ENCODE peak calls at places on chromosome 20, in nine cellular contexts. O, N, C, Q, G, H, P, X and A are unnamed samples.

GRCh38 chr20:574297-574942 is 30.8 kb upstream of the CSNK2A1 start:
- DNase-seq in G (no peak), C (no peak), P (no peak), H (no peak), N (no peak), O (peak; percentile 44), Q (no peak), X (no peak), A (peak; percentile 29)

GRCh38 chr20:5821627-5822215 is 71.5 kb downstream of the SHLD1 start:
- DNase-seq in Q (no peak), X (no peak), G (no peak), N (no peak), H (no peak), C (no peak), O (no peak), P (no peak), A (no peak)

GRCh38 chr20:24698189-24698588 is 228.8 kb downstream of the SYNDIG1 start:
- DNase-seq in C (no peak), H (no peak), O (no peak), N (no peak), G (no peak), P (no peak), X (no peak), Q (no peak), A (no peak)

GRCh38 chr20:46752639-46753235 is 43.3 kb downstream of the SLC2A10 start:
- DNase-seq in P (peak; percentile 76), Q (peak; percentile 16), O (peak; percentile 59), H (peak; percentile 80), X (peak; percentile 42), G (no peak), C (no peak), N (peak; percentile 47), A (peak; percentile 3)

GRCh38 chr20:53917145-53918009 is 153.0 kb downstream of the BCAS1 start:
- DNase-seq in Q (no peak), O (peak; percentile 78), P (no peak), G (no peak), C (no peak), H (no peak), N (peak; percentile 56), X (no peak), A (no peak)

GRCh38 chr20:56572178-56572577 is 39.1 kb downstream of the FAM209B start:
- DNase-seq in O (no peak), N (no peak), X (no peak), G (peak; percentile 12), H (no peak), P (no peak), C (no peak), Q (no peak), A (no peak)

GRCh38 chr20:9301129-9302072 is 213.0 kb upstream of the LAMP5 start:
- DNase-seq in O (peak; percentile 28), H (no peak), G (no peak), P (no peak), X (no peak), C (no peak), N (no peak), Q (no peak), A (peak; percentile 4)

GRCh38 chr20:25321991-25322390 is 68.6 kb downstream of the ABHD12 start:
- DNase-seq in P (no peak), N (no peak), O (no peak), X (no peak), C (no peak), H (no peak), G (no peak), Q (no peak), A (no peak)

GRCh38 chr20:49447364-49447763 is 35.1 kb downstream of the KCNB1 start:
- DNase-seq in N (no peak), G (no peak), C (no peak), Q (no peak), P (no peak), H (no peak), X (no peak), O (no peak), A (no peak)

GRCh38 chr20:37728635-37728983 is 34.8 kb downstream of the CTNNBL1 start:
- DNase-seq in X (no peak), G (no peak), C (no peak), P (no peak), O (no peak), H (no peak), N (no peak), Q (no peak), A (no peak)

GRCh38 chr20:64244870-64245603 is 10.5 kb upstream of the PCMTD2 start:
- DNase-seq in O (no peak), N (peak; percentile 5), H (no peak), Q (no peak), C (no peak), X (no peak), G (peak; percentile 33), P (no peak), A (no peak)

GRCh38 chr20:10328897-10329255 is 105.1 kb downstream of the MKKS start:
- DNase-seq in O (no peak), X (no peak), C (no peak), P (no peak), N (no peak), Q (no peak), H (no peak), G (no peak), A (no peak)

GRCh38 chr20:38997622-38998021 is 35.5 kb downstream of the DHX35 start:
- DNase-seq in N (no peak), X (no peak), P (peak; percentile 76), C (peak; percentile 4), H (no peak), G (no peak), Q (no peak), O (no peak), A (no peak)

GRCh38 chr20:50027611-50028105 is 44.9 kb downstream of the SNAI1 start:
- DNase-seq in Q (no peak), X (peak; percentile 66), G (peak; percentile 95), P (no peak), C (no peak), O (peak; percentile 97), N (peak; percentile 54), H (peak; percentile 100), A (peak; percentile 87)

GRCh38 chr20:41307021-41307420 is 10.5 kb downstream of the ZHX3 start:
- DNase-seq in C (no peak), P (no peak), H (no peak), O (no peak), N (no peak), X (no peak), Q (no peak), G (no peak), A (no peak)

GRCh38 chr20:40313730-40314129 is 375.3 kb downstream of the MAFB start:
- DNase-seq in O (no peak), X (no peak), C (no peak), N (no peak), G (no peak), H (no peak), Q (no peak), P (no peak), A (no peak)